ENCODE peak calls at places on chromosomes 16 and 17, in six cellular contexts. L, D, P, N, Y and Z are unnamed samples.

GRCh38 chr16:8655184-8655717 is 19.2 kb upstream of the ABAT start:
- DNase-seq in L (no peak), D (peak), P (peak), N (peak), Y (peak), Z (no peak)

GRCh38 chr17:48215583-48216139 is 108.1 kb downstream of the SNX11 start:
- DNase-seq in L (peak), D (peak), P (peak), N (no peak), Y (peak), Z (peak)

GRCh38 chr17:50258647-50259483 is 15.4 kb upstream of the TMEM92 start:
- DNase-seq in L (peak), D (no peak), P (no peak), N (no peak), Y (no peak), Z (no peak)

GRCh38 chr17:17097763-17098345 is 55.6 kb downstream of the MPRIP start:
- DNase-seq in L (no peak), D (no peak), P (no peak), N (no peak), Y (no peak), Z (no peak)

GRCh38 chr16:13181432-13181831 is 280.0 kb downstream of the SHISA9 start:
- DNase-seq in L (no peak), D (no peak), P (no peak), N (no peak), Y (no peak), Z (no peak)

GRCh38 chr17:41324180-41325075 is 8.9 kb upstream of the KRTAP17-1 start:
- DNase-seq in L (no peak), D (peak), P (peak), N (no peak), Y (peak), Z (peak)

GRCh38 chr17:60902399-60902798 is 224.7 kb downstream of the BCAS3 start:
- DNase-seq in L (no peak), D (no peak), P (no peak), N (no peak), Y (no peak), Z (no peak)

GRCh38 chr16:2988590-2989099 is 8.4 kb upstream of the PKMYT1 start:
- DNase-seq in L (no peak), D (no peak), P (no peak), N (no peak), Y (no peak), Z (no peak)

GRCh38 chr16:86533076-86533475 is 22.0 kb downstream of the MTHFSD start:
- DNase-seq in L (no peak), D (no peak), P (no peak), N (no peak), Y (no peak), Z (no peak)

GRCh38 chr17:73261952-73262675 is 434 bp upstream of the CPSF4L start:
- DNase-seq in L (peak), D (no peak), P (peak), N (peak), Y (peak), Z (no peak)

GRCh38 chr16:83390759-83391158 is 417.0 kb upstream of the HSBP1 start:
- DNase-seq in L (no peak), D (no peak), P (no peak), N (no peak), Y (no peak), Z (no peak)

GRCh38 chr17:81400939-81401726 is 5.9 kb downstream of the BAHCC1 start:
- DNase-seq in L (no peak), D (no peak), P (peak), N (no peak), Y (no peak), Z (no peak)

GRCh38 chr17:35021520-35022380 is 41.4 kb downstream of the LIG3 start:
- DNase-seq in L (no peak), D (no peak), P (no peak), N (no peak), Y (no peak), Z (no peak)

GRCh38 chr16:19704321-19705130 is 13.5 kb downstream of the KNOP1 start:
- DNase-seq in L (no peak), D (peak), P (no peak), N (no peak), Y (no peak), Z (no peak)

GRCh38 chr16:89385712-89386111 is 104.6 kb downstream of the ANKRD11 start:
- DNase-seq in L (no peak), D (no peak), P (no peak), N (no peak), Y (no peak), Z (no peak)

GRCh38 chr17:73588291-73589095 is 55.8 kb downstream of the SDK2 start:
- DNase-seq in L (peak), D (no peak), P (no peak), N (no peak), Y (no peak), Z (no peak)

GRCh38 chr16:88747588-88748301 is 37.3 kb downstream of the PIEZO1 start:
- DNase-seq in L (no peak), D (peak), P (peak), N (peak), Y (peak), Z (peak)

GRCh38 chr17:17499402-17500145 is 3.4 kb upstream of the RASD1 start:
- DNase-seq in L (no peak), D (no peak), P (no peak), N (no peak), Y (no peak), Z (no peak)

GRCh38 chr17:27206447-27206846 is 87.5 kb upstream of the WSB1 start:
- DNase-seq in L (no peak), D (peak), P (peak), N (peak), Y (peak), Z (peak)
- TF ChIP-seq REST in L (no peak), D (no peak), P (no peak), N (no peak), Y (no peak), Z (no peak)

GRCh38 chr16:72878301-72879269 is 169.3 kb downstream of the ZFHX3 start:
- DNase-seq in L (peak), D (no peak), P (no peak), N (no peak), Y (peak), Z (no peak)

GRCh38 chr16:72876981-72877373 is 171.0 kb downstream of the ZFHX3 start:
- DNase-seq in L (no peak), D (no peak), P (no peak), N (no peak), Y (no peak), Z (no peak)

GRCh38 chr16:72876221-72876620 is 171.7 kb downstream of the ZFHX3 start:
- DNase-seq in L (no peak), D (no peak), P (no peak), N (peak), Y (no peak), Z (no peak)

GRCh38 chr16:72875291-72876036 is 172.5 kb downstream of the ZFHX3 start:
- DNase-seq in L (no peak), D (peak), P (no peak), N (peak), Y (peak), Z (no peak)

DNA sequence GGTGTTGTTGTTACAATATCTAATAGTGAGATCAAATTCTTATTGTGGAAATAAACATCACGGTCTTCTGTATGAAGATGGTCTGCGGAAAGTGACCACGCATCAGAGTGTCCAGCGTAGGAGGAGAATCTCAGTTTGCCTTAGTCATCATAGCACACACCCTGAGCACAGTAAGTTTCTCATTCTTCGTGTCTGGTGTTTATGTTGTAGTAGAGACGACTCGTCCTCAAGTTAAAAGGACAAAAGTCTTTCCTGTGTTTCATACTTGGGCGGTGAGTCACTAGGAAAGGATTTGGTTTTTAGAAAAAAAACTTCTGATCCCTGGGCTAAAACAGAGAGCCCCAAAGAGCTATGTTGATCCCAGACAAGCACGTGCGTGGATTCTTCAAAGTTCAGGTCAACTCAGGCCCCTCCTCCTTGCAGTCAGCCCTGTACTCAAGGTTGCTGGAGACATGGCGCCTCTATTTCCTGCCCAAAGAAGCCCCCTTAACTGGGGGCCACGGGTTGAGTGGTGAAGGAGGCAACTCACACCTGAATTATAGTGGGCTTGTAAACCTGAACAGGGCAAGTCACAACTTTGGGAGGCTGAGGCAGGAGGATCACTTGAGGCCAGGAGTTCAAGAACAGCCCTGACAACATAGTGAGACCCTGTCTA is 170.4 kb downstream of the ZFHX3 start:
- DNase-seq in L (no peak), D (peak), P (no peak), N (no peak), Y (peak), Z (peak)
- TF ChIP-seq REST in L (no peak), D (no peak), P (no peak), N (no peak), Y (no peak), Z (no peak)

DNA sequence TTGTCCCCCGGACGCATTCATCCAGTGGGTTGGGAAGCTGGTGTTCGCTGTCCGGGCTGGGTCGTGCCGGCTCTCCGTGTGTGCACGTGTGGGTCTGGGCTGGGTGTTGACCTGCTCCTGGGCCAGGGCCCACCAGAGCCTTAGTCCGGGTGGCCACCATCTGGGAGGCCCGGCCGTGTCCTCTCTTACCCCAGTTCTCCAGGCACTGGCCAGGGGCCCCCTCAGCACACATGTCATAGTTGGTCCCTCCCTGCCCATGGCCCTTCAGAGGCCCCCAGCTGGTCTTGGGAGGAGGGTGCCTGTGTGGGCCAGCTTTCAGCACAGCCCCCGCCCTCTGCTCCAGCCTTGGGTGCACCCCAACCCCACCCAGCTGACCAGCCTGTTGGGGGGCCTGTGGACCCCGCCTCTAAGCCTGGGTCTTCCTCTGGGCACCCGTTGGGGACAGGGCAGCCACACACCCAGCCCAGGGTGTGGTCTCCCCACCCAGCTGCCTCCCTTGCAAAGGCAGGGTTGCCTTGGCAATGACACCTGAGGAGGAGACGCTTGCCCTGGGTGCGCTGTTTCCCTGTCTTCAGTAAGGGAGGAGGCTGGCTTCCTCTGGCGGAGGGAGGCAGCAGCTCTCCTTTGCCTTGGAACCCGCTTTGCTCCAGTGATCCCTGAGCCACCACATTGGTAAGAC is 77.4 kb downstream of the JPH3 start:
- DNase-seq in L (no peak), D (no peak), P (no peak), N (no peak), Y (no peak), Z (no peak)
- TF ChIP-seq REST in L (no peak), D (no peak), P (no peak), N (no peak), Y (no peak), Z (no peak)

GRCh38 chr16:53893731-53894435 is 189.9 kb downstream of the FTO start:
- DNase-seq in L (no peak), D (peak), P (no peak), N (no peak), Y (no peak), Z (no peak)
- TF ChIP-seq REST in L (no peak), D (no peak), P (no peak), N (no peak), Y (no peak), Z (no peak)

DNA sequence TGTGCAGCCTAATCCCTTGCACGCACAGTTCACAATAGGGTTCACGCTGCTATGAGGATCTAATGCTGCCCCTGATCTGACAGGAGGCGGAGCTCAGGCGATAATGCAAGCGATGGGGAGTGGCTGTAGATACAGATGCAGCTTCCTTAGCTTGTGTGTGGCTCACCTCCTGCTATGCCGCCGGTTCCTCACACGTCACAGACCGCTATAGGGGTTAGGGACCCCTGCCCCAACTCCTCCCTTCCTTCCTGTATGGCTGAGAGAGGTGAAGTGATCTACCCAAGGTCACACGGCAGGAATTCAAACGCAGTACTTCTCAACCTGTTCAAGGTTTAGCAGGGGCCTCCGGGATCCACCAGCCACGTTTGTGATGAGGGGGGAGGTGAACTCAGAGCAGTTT is 13.4 kb upstream of the PLLP start:
- DNase-seq in L (no peak), D (no peak), P (peak), N (peak), Y (no peak), Z (no peak)
- TF ChIP-seq REST in L (no peak), D (no peak), P (no peak), N (no peak), Y (no peak), Z (no peak)